ENCODE peak calls at places on chromosomes 1 and 21, in ten cellular contexts. B is stimulated activated CD8-positive, alpha-beta memory T cell treated with anti-CD3 and anti-CD28 coated beads, Interleukin-15, amount 100 ng/mL, for 24 hours; L is H7; C is HTR-8/SVneo; N is NCI-H2171 treated with DMSO at 0.1 percent for 48 hours; P is ELF-1; G is HS-27A; T is activated naive CD4-positive, alpha-beta T cell treated with anti-CD3 and anti-CD28 coated beads, Interleukin-2, amount 10 ng/mL, durations not matched to agents 7 days and 5 days; H is iris pigment epithelial cell; E is left lobe of liver. U is an unnamed sample.

GRCh38 chr1:59554752-59555151 is 257.9 kb downstream of the FGGY start:
- DNase-seq in B (no peak), L (no peak), C (no peak), N (no peak), P (no peak), G (no peak), T (no peak), H (no peak), E (no peak), U (no peak)

GRCh38 chr1:77413541-77414335 is 131.9 kb downstream of the AK5 start:
- DNase-seq in B (no peak), L (no peak), C (no peak), N (no peak), P (no peak), G (no peak), T (no peak), H (no peak), E (no peak), U (no peak)

GRCh38 chr1:68028566-68028965 is 21.9 kb downstream of the DIRAS3 start:
- DNase-seq in B (no peak), L (no peak), C (no peak), N (no peak), P (no peak), G (no peak), T (no peak), H (no peak), E (no peak), U (no peak)

GRCh38 chr21:32137266-32137665 is 141.6 kb downstream of the MIS18A start:
- DNase-seq in B (no peak), L (no peak), C (no peak), N (no peak), P (no peak), G (no peak), T (no peak), H (no peak), E (no peak), U (no peak)

GRCh38 chr1:240091614-240092300 is at the start of gene FMN2:
- DNase-seq in B (no peak), L (peak), C (peak), N (peak), P (peak), G (no peak), T (no peak), H (peak), E (no peak), U (peak)

GRCh38 chr1:113226118-113226517 is 153.1 kb downstream of the LRIG2 start:
- DNase-seq in B (no peak), L (no peak), C (no peak), N (no peak), P (no peak), G (no peak), T (no peak), H (no peak), E (no peak), U (peak)

GRCh38 chr1:36476945-36477344 is 5.8 kb downstream of the CSF3R start:
- DNase-seq in B (no peak), L (no peak), C (no peak), N (no peak), P (no peak), G (no peak), T (no peak), H (no peak), E (no peak), U (no peak)

GRCh38 chr1:191669629-191670028 is 488.6 kb upstream of the RGS18 start:
- DNase-seq in B (no peak), L (no peak), C (no peak), N (no peak), P (no peak), G (peak), T (no peak), H (no peak), E (no peak), U (no peak)

GRCh38 chr1:27544818-27545612 is 55.0 kb upstream of the WASF2 start:
- DNase-seq in B (no peak), L (no peak), C (no peak), N (no peak), P (no peak), G (no peak), T (no peak), H (no peak), E (no peak), U (peak)

GRCh38 chr1:106173101-106173500 is 883.4 kb upstream of the PRMT6 start:
- DNase-seq in B (no peak), L (no peak), C (no peak), N (no peak), P (no peak), G (no peak), T (no peak), H (no peak), E (no peak), U (no peak)

GRCh38 chr1:12595839-12596821 is 21.9 kb downstream of the DHRS3 start:
- DNase-seq in B (no peak), L (peak), C (peak), N (peak), P (peak), G (peak), T (no peak), H (peak), E (peak), U (peak)

GRCh38 chr1:8818325-8818775 is 910 bp upstream of the RERE start:
- DNase-seq in B (no peak), L (no peak), C (no peak), N (peak), P (no peak), G (peak), T (no peak), H (peak), E (no peak), U (peak)

GRCh38 chr1:59543211-59543668 is 246.3 kb downstream of the FGGY start:
- DNase-seq in B (no peak), L (no peak), C (no peak), N (no peak), P (no peak), G (no peak), T (no peak), H (no peak), E (no peak), U (no peak)

GRCh38 chr1:234401658-234402057 is 28.4 kb downstream of the COA6 start:
- DNase-seq in B (no peak), L (no peak), C (no peak), N (no peak), P (no peak), G (no peak), T (no peak), H (no peak), E (no peak), U (no peak)

GRCh38 chr21:38597436-38597835 is 99.2 kb upstream of the ERG start:
- DNase-seq in B (no peak), L (no peak), C (no peak), N (no peak), P (no peak), G (no peak), T (no peak), H (no peak), E (no peak), U (no peak)

GRCh38 chr21:37873655-37874054 is 42.6 kb downstream of the KCNJ6 start:
- DNase-seq in B (no peak), L (peak), C (no peak), N (no peak), P (no peak), G (no peak), T (no peak), H (peak), E (no peak), U (peak)

GRCh38 chr1:195591917-195592672 is 1016.1 kb downstream of the KCNT2 start:
- DNase-seq in B (no peak), L (no peak), C (peak), N (no peak), P (no peak), G (peak), T (no peak), H (peak), E (no peak), U (peak)

GRCh38 chr21:45954271-45954670 is 27.3 kb upstream of the COL6A1 start:
- DNase-seq in B (no peak), L (peak), C (no peak), N (no peak), P (no peak), G (no peak), T (no peak), H (peak), E (no peak), U (peak)

GRCh38 chr21:14693997-14694396 is 147.9 kb upstream of the SAMSN1 start:
- DNase-seq in B (no peak), L (no peak), C (no peak), N (no peak), P (no peak), G (no peak), T (no peak), H (no peak), E (no peak), U (no peak)

GRCh38 chr1:40185951-40186864 is 25.0 kb downstream of the RLF start:
- DNase-seq in B (no peak), L (no peak), C (no peak), N (no peak), P (no peak), G (peak), T (peak), H (peak), E (no peak), U (no peak)

GRCh38 chr1:115466433-115466832 is 128.4 kb upstream of the NGF start:
- DNase-seq in B (no peak), L (no peak), C (no peak), N (no peak), P (no peak), G (no peak), T (no peak), H (no peak), E (no peak), U (no peak)

GRCh38 chr1:23646086-23646485 is 45.5 kb upstream of the RPL11 start:
- DNase-seq in B (no peak), L (no peak), C (no peak), N (no peak), P (no peak), G (no peak), T (no peak), H (no peak), E (no peak), U (no peak)

GRCh38 chr1:5949074-5949760 is 43.0 kb downstream of the NPHP4 start:
- DNase-seq in B (no peak), L (peak), C (no peak), N (peak), P (no peak), G (no peak), T (no peak), H (no peak), E (peak), U (no peak)

GRCh38 chr1:112262301-112262700 is 133.7 kb upstream of the CTTNBP2NL start:
- DNase-seq in B (no peak), L (no peak), C (no peak), N (peak), P (no peak), G (no peak), T (no peak), H (no peak), E (no peak), U (no peak)

GRCh38 chr1:230243583-230244377 is 176.7 kb downstream of the GALNT2 start:
- DNase-seq in B (no peak), L (no peak), C (no peak), N (no peak), P (peak), G (no peak), T (no peak), H (peak), E (no peak), U (no peak)

GRCh38 chr1:19504796-19505693 is 19.7 kb upstream of the CAPZB start:
- DNase-seq in B (no peak), L (no peak), C (no peak), N (no peak), P (no peak), G (no peak), T (no peak), H (peak), E (no peak), U (peak)

GRCh38 chr1:201362906-201363305 is 14.6 kb downstream of the TNNT2 start:
- DNase-seq in B (no peak), L (no peak), C (no peak), N (no peak), P (no peak), G (no peak), T (no peak), H (no peak), E (no peak), U (no peak)

GRCh38 chr1:51168266-51168845 is 66.3 kb downstream of the C1orf185 start:
- DNase-seq in B (no peak), L (no peak), C (no peak), N (no peak), P (no peak), G (no peak), T (no peak), H (peak), E (no peak), U (peak)

GRCh38 chr1:226940029-226940805 is at the start of gene COQ8A:
- DNase-seq in B (peak), L (peak), C (peak), N (peak), P (peak), G (peak), T (peak), H (peak), E (peak), U (peak)

GRCh38 chr1:208239518-208240381 is 4.4 kb downstream of the PLXNA2 start:
- DNase-seq in B (no peak), L (no peak), C (no peak), N (no peak), P (no peak), G (no peak), T (no peak), H (no peak), E (peak), U (no peak)

GRCh38 chr1:41399148-41399795 is 38.0 kb downstream of the FOXO6 start:
- DNase-seq in B (no peak), L (peak), C (no peak), N (peak), P (no peak), G (no peak), T (no peak), H (no peak), E (no peak), U (no peak)

GRCh38 chr1:236501093-236501492 is 22.7 kb upstream of the LGALS8 start:
- DNase-seq in B (no peak), L (no peak), C (no peak), N (no peak), P (no peak), G (no peak), T (no peak), H (no peak), E (no peak), U (no peak)

GRCh38 chr1:12617511-12617900 is 504 bp downstream of the DHRS3 start:
- DNase-seq in B (no peak), L (no peak), C (no peak), N (peak), P (no peak), G (no peak), T (peak), H (no peak), E (no peak), U (no peak)

GRCh38 chr21:33309778-33310177 is 15.0 kb upstream of the IFNAR1 start:
- DNase-seq in B (no peak), L (no peak), C (no peak), N (no peak), P (no peak), G (no peak), T (no peak), H (no peak), E (no peak), U (no peak)

GRCh38 chr1:21919520-21919919 is 17.6 kb downstream of the HSPG2 start:
- DNase-seq in B (no peak), L (no peak), C (no peak), N (no peak), P (peak), G (no peak), T (no peak), H (peak), E (no peak), U (peak)

GRCh38 chr1:7363481-7363880 is 407.6 kb upstream of the VAMP3 start:
- DNase-seq in B (no peak), L (no peak), C (no peak), N (no peak), P (no peak), G (no peak), T (no peak), H (no peak), E (no peak), U (no peak)

GRCh38 chr1:72281637-72282270 is 585 bp downstream of the NEGR1 start:
- DNase-seq in B (no peak), L (peak), C (no peak), N (no peak), P (no peak), G (no peak), T (no peak), H (no peak), E (no peak), U (peak)

GRCh38 chr21:36065497-36066036 is 4.3 kb upstream of the CBR1 start:
- DNase-seq in B (no peak), L (no peak), C (peak), N (no peak), P (no peak), G (no peak), T (no peak), H (peak), E (no peak), U (peak)

U was measured in fibroblast of the aortic adventitia.